ENCODE peak calls at places on chromosomes 7 and 10, in six cellular contexts. C is Panc1, E is heart left ventricle, R is esophagus squamous epithelium, V is IMR-90, H is HCT116. I is an unnamed sample.
A peak's percentile ranks its signal among the peaks of the same experiment; 100 is the strongest.

GRCh38 chr7:137642467-137642866 is 204.3 kb downstream of the DGKI start:
- DNase-seq in C (no peak), E (no peak), R (no peak), V (peak; percentile 69), H (no peak), I (no peak)

GRCh38 chr7:33886100-33886623 is 19.2 kb upstream of the BMPER start:
- DNase-seq in C (no peak), E (no peak), R (no peak), V (peak; percentile 35), H (no peak), I (no peak)

GRCh38 chr10:19629559-19629958 is 186.7 kb upstream of the PLXDC2 start:
- DNase-seq in C (no peak), E (peak; percentile 74), R (no peak), V (peak; percentile 67), H (no peak), I (peak; percentile 31)

GRCh38 chr7:16795624-16796023 is 9.2 kb downstream of the AGR2 start:
- DNase-seq in C (no peak), E (no peak), R (no peak), V (no peak), H (no peak), I (no peak)

GRCh38 chr7:55405856-55406541 is 40.9 kb downstream of the LANCL2 start:
- DNase-seq in C (no peak), E (no peak), R (no peak), V (no peak), H (no peak), I (no peak)

GRCh38 chr10:76318171-76318570 is 886.7 kb downstream of the LRMDA start:
- DNase-seq in C (no peak), E (no peak), R (no peak), V (no peak), H (no peak), I (no peak)

GRCh38 chr7:511476-512145 is 8.0 kb downstream of the PDGFA start:
- DNase-seq in C (no peak), E (peak; percentile 20), R (no peak), V (no peak), H (no peak), I (no peak)

GRCh38 chr10:14843327-14843988 is 5.4 kb downstream of the HSPA14 start:
- DNase-seq in C (no peak), E (no peak), R (no peak), V (no peak), H (no peak), I (no peak)

GRCh38 chr7:52708846-52709245 is 326.6 kb upstream of the POM121L12 start:
- DNase-seq in C (no peak), E (no peak), R (no peak), V (no peak), H (no peak), I (no peak)

GRCh38 chr10:44389150-44389549 is 4.3 kb upstream of the CXCL12 start:
- DNase-seq in C (no peak), E (peak; percentile 76), R (no peak), V (no peak), H (no peak), I (no peak)

GRCh38 chr7:39709768-39710291 is 86.5 kb downstream of the RALA start:
- DNase-seq in C (no peak), E (peak; percentile 33), R (no peak), V (peak; percentile 91), H (no peak), I (no peak)

GRCh38 chr7:18900801-18901200 is 216.6 kb downstream of the TWIST1 start:
- DNase-seq in C (no peak), E (no peak), R (no peak), V (no peak), H (no peak), I (no peak)

GRCh38 chr7:24828871-24829661 is 71.8 kb upstream of the GSDME start:
- DNase-seq in C (no peak), E (no peak), R (no peak), V (no peak), H (no peak), I (no peak)

GRCh38 chr7:84677386-84677785 is 482.8 kb upstream of the SEMA3A start:
- DNase-seq in C (no peak), E (no peak), R (no peak), V (no peak), H (no peak), I (no peak)

GRCh38 chr7:34454381-34454780 is 203.6 kb upstream of the NPSR1 start:
- DNase-seq in C (no peak), E (no peak), R (no peak), V (no peak), H (no peak), I (no peak)

GRCh38 chr7:101121996-101122932 is 4.6 kb upstream of the SERPINE1 start:
- DNase-seq in C (no peak), E (peak; percentile 92), R (no peak), V (peak; percentile 99), H (peak; percentile 63), I (peak; percentile 93)

GRCh38 chr7:81604075-81604807 is 165.6 kb downstream of the HGF start:
- DNase-seq in C (no peak), E (no peak), R (no peak), V (peak; percentile 99), H (no peak), I (no peak)

GRCh38 chr7:29349362-29349761 is 154.8 kb downstream of the CHN2 start:
- DNase-seq in C (no peak), E (no peak), R (no peak), V (no peak), H (no peak), I (no peak)

GRCh38 chr10:36362257-36362656 is 720.2 kb upstream of the FZD8 start:
- DNase-seq in C (no peak), E (no peak), R (no peak), V (no peak), H (no peak), I (no peak)

GRCh38 chr7:30206466-30206865 is 71.7 kb downstream of the MTURN start:
- DNase-seq in C (no peak), E (no peak), R (no peak), V (peak; percentile 13), H (peak; percentile 63), I (no peak)

GRCh38 chr7:134908289-134908688 is 78.0 kb upstream of the AGBL3 start:
- DNase-seq in C (no peak), E (no peak), R (no peak), V (peak; percentile 85), H (no peak), I (no peak)

GRCh38 chr10:75097666-75098285 is 13.7 kb upstream of the SAMD8 start:
- DNase-seq in C (no peak), E (no peak), R (no peak), V (peak; percentile 26), H (no peak), I (no peak)

GRCh38 chr7:2508327-2509231 is 11.0 kb upstream of the LFNG start:
- DNase-seq in C (no peak), E (peak; percentile 74), R (no peak), V (peak; percentile 32), H (no peak), I (no peak)

GRCh38 chr10:29243750-29244149 is 45.1 kb upstream of the LYZL1 start:
- DNase-seq in C (no peak), E (no peak), R (no peak), V (no peak), H (peak; percentile 12), I (no peak)

GRCh38 chr10:124249812-124250432 is 156.5 kb upstream of the CHST15 start:
- DNase-seq in C (no peak), E (no peak), R (no peak), V (no peak), H (peak; percentile 22), I (no peak)

GRCh38 chr10:133532871-133533270 is 5.7 kb downstream of the CYP2E1 start:
- DNase-seq in C (no peak), E (no peak), R (no peak), V (no peak), H (no peak), I (no peak)
- H3K9me3 ChIP-seq in C (no peaks in the 10 kb centered on the region), E (no peaks in the 10 kb centered on the region), R (no peaks in the 10 kb centered on the region), V (no peaks in the 10 kb centered on the region), H (no peaks in the 10 kb centered on the region), I (no peaks in the 10 kb centered on the region)

DNA sequence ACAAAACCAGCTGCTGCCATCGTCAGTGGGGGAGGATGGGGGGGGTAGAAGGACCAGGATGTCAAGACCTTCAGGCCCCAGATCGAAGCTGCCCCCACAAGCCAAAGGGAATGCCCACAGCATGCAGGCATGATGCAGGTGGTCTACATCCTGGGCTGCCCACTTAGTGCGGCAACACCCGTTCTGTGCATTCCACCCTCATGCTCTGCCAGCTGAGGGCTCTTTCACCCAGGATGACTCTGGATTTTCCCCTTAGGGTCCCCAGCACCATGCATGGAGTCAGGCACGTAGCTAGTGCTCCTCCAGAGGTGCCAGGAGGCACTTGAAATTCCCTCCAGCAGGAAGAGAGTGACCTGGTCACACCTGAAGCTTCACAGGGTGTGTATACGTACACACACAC is 66.2 kb downstream of the SH3PXD2A start:
- DNase-seq in C (no peak), E (no peak), R (no peak), V (no peak), H (no peak), I (no peak)
- H3K4me3 ChIP-seq in C (no peak overlapping the region), E (no peak overlapping the region), R (peak overlapping the region; percentile 19), V (no peak overlapping the region), H (no peak overlapping the region), I (no peak overlapping the region)

DNA sequence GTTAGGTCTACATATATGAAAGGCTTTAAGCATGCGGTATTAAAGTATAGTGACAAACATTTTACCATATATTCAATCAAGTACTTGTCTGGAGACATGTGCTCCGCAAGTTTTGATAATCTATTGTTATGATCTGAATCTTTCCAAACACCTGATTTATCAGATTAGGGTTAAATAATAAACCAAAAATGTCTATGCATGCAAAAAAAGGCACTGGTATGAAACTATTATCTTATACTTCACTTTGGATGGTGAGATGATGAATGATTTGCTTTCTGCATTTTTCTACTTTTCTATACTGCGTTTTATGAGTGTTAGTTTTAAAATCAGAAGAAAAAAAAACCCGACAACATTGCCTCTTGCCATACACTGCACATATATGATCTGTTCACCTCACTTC is 37.8 kb upstream of the FAM133B start:
- DNase-seq in C (no peak), E (no peak), R (no peak), V (no peak), H (no peak), I (no peak)
- H3K9me3 ChIP-seq in C (peaks cover 26% of the 10 kb centered on the region), E (no peaks in the 10 kb centered on the region), R (no peaks in the 10 kb centered on the region), V (no peaks in the 10 kb centered on the region), H (no peaks in the 10 kb centered on the region), I (no peaks in the 10 kb centered on the region)

GRCh38 chr10:64519831-64520230 is 998.6 kb downstream of the REEP3 start:
- DNase-seq in C (no peak), E (no peak), R (no peak), V (no peak), H (no peak), I (no peak)
- H3K4me3 ChIP-seq in C (no peak overlapping the region), E (no peak overlapping the region), R (no peak overlapping the region), V (no peak overlapping the region), H (no peak overlapping the region), I (no peak overlapping the region)

DNA sequence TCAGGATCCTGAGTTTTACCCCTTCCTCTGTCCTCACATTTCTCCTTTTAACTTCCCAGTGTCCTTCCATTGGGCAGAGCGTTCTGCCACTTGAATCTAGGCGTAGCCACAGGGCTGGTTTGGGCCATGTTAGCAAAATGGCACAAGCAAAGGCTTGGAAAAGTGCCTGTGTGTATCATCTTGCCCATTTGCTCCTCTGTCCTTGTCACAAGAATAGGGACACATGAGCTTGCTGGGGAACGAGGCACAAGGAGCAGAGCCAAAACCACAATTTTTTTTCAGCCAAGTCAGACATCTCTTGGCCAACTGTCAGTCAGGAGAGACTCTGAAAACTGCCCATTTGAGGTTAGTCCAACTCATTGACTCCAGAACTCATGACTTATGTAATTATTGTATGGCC is 285.2 kb downstream of the ZNF248 start:
- DNase-seq in C (no peak), E (no peak), R (no peak), V (no peak), H (no peak), I (no peak)
- H3K9me3 ChIP-seq in C (no peaks in the 10 kb centered on the region), E (peaks cover 5% of the 10 kb centered on the region), R (no peaks in the 10 kb centered on the region), V (peaks cover 9% of the 10 kb centered on the region), H (no peaks in the 10 kb centered on the region), I (no peaks in the 10 kb centered on the region)

GRCh38 chr7:135964791-135965190 is 12.4 kb downstream of the MTPN start:
- DNase-seq in C (no peak), E (no peak), R (no peak), V (no peak), H (no peak), I (no peak)
- H3K4me3 ChIP-seq in C (no peak overlapping the region), E (no peak overlapping the region), R (no peak overlapping the region), V (no peak overlapping the region), H (no peak overlapping the region), I (no peak overlapping the region)

I was measured in thoracic aorta.